ENCODE peak calls at places on chromosomes 11 and 22, in seven cellular contexts. F is SK-N-SH, Q is mucosa of descending colon, H is IMR-90, J is sigmoid colon, C is left ventricle myocardium inferior, W is cardiac muscle cell. V is an unnamed sample. For H3K4me1 and H3K36me3, the result is how much of the 10 kb centered on the place peaks cover.

GRCh38 chr22:49638788-49639187 is 188.9 kb downstream of the BRD1 start:
- DNase-seq in W (no peak), H (no peak), J (no peak), C (no peak), Q (no peak), F (no peak), V (no peak)

GRCh38 chr11:12121504-12121903 is 11.1 kb downstream of the MICAL2 start:
- DNase-seq in C (no peak), J (no peak), Q (no peak), W (no peak), H (no peak), F (no peak), V (no peak)

GRCh38 chr11:77068461-77069335 is 1.9 kb downstream of the CAPN5 start:
- DNase-seq in J (peak), H (no peak), F (no peak), W (no peak), C (no peak), Q (no peak), V (peak)

GRCh38 chr22:47148510-47148909 is 386.1 kb downstream of the TBC1D22A start:
- DNase-seq in C (no peak), Q (no peak), H (no peak), J (no peak), F (no peak), W (no peak), V (no peak)

GRCh38 chr11:87767615-87768014 is 407.6 kb downstream of the RAB38 start:
- DNase-seq in Q (no peak), F (no peak), H (no peak), J (no peak), W (no peak), C (no peak), V (no peak)

GRCh38 chr11:19526119-19526518 is 186.5 kb upstream of the NAV2 start:
- DNase-seq in H (no peak), W (peak), F (no peak), C (no peak), Q (no peak), J (no peak), V (no peak)

GRCh38 chr22:23580586-23581251 is 629 bp upstream of the IGLL1 start:
- DNase-seq in W (no peak), H (no peak), Q (no peak), F (no peak), J (no peak), C (no peak), V (no peak)

GRCh38 chr11:77047007-77047927 is 13.1 kb downstream of the B3GNT6 start:
- DNase-seq in C (peak), J (peak), W (peak), Q (peak), F (peak), H (peak), V (peak)

GRCh38 chr11:10443152-10443551 is 11.9 kb upstream of the AMPD3 start:
- DNase-seq in Q (no peak), J (no peak), H (peak), C (no peak), F (no peak), W (no peak), V (no peak)

GRCh38 chr11:12089473-12089872 is 20.9 kb upstream of the MICAL2 start:
- DNase-seq in H (peak), J (no peak), W (no peak), F (no peak), Q (no peak), C (no peak), V (no peak)

GRCh38 chr11:48074425-48075181 is 94.2 kb downstream of the PTPRJ start:
- DNase-seq in Q (no peak), W (no peak), C (no peak), H (no peak), F (no peak), J (no peak), V (no peak)

GRCh38 chr11:22898036-22898435 is 37.8 kb upstream of the CCDC179 start:
- DNase-seq in J (no peak), Q (no peak), C (no peak), W (no peak), F (no peak), H (no peak), V (no peak)

GRCh38 chr22:22604326-22605073 is 39.9 kb upstream of the GGTLC2 start:
- DNase-seq in Q (no peak), W (no peak), C (no peak), F (no peak), H (no peak), J (no peak), V (no peak)

GRCh38 chr11:112279901-112280267 is 19.2 kb upstream of the PLET1 start:
- DNase-seq in W (peak), C (peak), F (peak), J (peak), H (peak), Q (peak), V (peak)

GRCh38 chr22:30017375-30017774 is 62.9 kb upstream of the HORMAD2 start:
- DNase-seq in H (peak), C (no peak), J (no peak), W (no peak), F (no peak), Q (no peak), V (no peak)

GRCh38 chr11:96470521-96470920 is 80.7 kb downstream of the JRKL start:
- DNase-seq in J (no peak), W (no peak), Q (no peak), C (no peak), F (no peak), H (no peak), V (no peak)

GRCh38 chr22:24140357-24140756 is 40.9 kb upstream of the SUSD2 start:
- DNase-seq in W (no peak), C (no peak), F (no peak), H (peak), Q (no peak), J (no peak), V (no peak)

GRCh38 chr22:32311551-32312071 is 46.1 kb upstream of the RFPL3 start:
- DNase-seq in C (no peak), W (no peak), Q (no peak), J (no peak), F (no peak), H (no peak), V (no peak)

GRCh38 chr11:120489799-120490198 is 21.7 kb upstream of the GRIK4 start:
- DNase-seq in H (no peak), Q (no peak), J (no peak), W (no peak), C (no peak), F (no peak), V (no peak)

GRCh38 chr11:120494595-120494994 is 17.0 kb upstream of the GRIK4 start:
- DNase-seq in C (no peak), H (no peak), W (no peak), J (no peak), F (no peak), Q (no peak), V (no peak)

GRCh38 chr11:120492486-120492885 is 19.1 kb upstream of the GRIK4 start:
- DNase-seq in H (no peak), Q (no peak), C (no peak), W (no peak), F (no peak), J (no peak), V (no peak)
- H3K4me1 ChIP-seq in H (under half), Q (under half), C (under half), W (under half), F (under half), J (under half), V (under half)

GRCh38 chr11:1640076-1640946 is 10.7 kb downstream of the KRTAP5-5 start:
- DNase-seq in H (no peak), W (peak), Q (peak), F (peak), C (no peak), J (peak), V (no peak)
- TF ChIP-seq CTCF in H (peak), W (peak), Q (peak), F (peak), C (peak), J (peak), V (no peak)

GRCh38 chr11:68139395-68139794 is 18.2 kb upstream of the CHKA start:
- DNase-seq in W (no peak), H (no peak), F (no peak), J (no peak), C (no peak), Q (no peak), V (no peak)

GRCh38 chr11:68138256-68138655 is 17.1 kb upstream of the CHKA start:
- DNase-seq in Q (no peak), H (no peak), F (no peak), W (no peak), C (no peak), J (no peak), V (no peak)

GRCh38 chr11:68137833-68138232 is 16.6 kb upstream of the CHKA start:
- DNase-seq in J (peak), W (no peak), Q (peak), C (no peak), F (no peak), H (no peak), V (peak)

GRCh38 chr11:68135161-68135560 is 14.0 kb upstream of the CHKA start:
- DNase-seq in W (no peak), Q (no peak), F (no peak), H (no peak), C (no peak), J (peak), V (no peak)

DNA sequence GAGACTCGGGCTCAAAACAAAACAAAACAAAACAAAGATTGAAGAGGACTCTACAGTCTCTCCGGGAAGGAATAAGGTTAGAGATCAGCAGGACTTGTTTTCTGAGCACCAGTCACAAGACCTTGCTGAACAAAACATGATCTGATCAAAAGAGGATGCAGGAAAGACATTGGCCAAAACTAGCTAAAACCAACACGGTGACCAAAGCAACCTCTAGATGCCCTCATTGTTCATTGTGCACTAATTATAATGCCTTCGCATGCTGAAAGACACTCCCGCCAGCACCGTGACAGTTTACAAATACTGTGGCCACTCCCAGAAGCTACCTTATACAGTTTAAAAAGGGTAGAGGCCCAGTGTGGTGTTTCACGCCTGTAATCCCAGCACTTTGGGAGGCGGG is 15.7 kb upstream of the CHKA start:
- DNase-seq in W (no peak), F (no peak), J (no peak), H (no peak), Q (peak), C (no peak), V (peak)
- H3K36me3 ChIP-seq in W (under half), F (under half), J (under half), H (under half), Q (under half), C (under half), V (under half)

GRCh38 chr22:28031383-28031922 is 112.4 kb upstream of the PITPNB start:
- DNase-seq in C (no peak), Q (no peak), W (no peak), J (no peak), H (no peak), F (no peak), V (no peak)
- H3K4me1 ChIP-seq in C (half or more), Q (under half), W (half or more), J (under half), H (under half), F (under half), V (under half)

DNA sequence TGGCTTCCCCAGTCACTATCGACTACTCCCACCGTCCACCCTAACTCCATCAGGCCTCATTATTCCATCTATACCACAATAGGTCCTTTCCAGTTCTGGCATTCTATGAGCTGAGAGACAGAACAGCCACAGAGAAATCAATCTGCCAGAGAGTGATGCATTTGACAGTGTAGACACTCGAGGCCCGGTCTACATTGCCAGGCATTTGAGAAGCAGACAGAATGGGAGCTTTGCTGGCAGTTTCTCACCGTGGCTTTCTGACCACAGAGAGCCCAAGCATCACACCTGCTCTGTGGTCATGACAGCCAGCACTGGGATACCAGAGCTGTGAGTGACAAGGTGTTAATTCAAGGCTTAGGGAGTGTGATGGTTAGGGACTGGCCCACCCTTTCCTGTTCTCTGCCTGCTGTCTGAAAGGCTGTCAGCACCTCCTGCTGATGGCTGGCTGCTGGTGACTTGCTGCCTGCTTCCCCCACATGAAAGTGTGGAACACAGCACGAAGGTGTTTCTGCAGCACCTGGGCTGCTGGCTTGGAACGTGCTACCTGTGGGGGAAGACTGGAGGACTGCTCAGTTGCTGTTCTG is 137.8 kb downstream of the KIRREL3 start:
- DNase-seq in J (no peak), Q (no peak), C (no peak), F (no peak), H (no peak), W (no peak), V (no peak)
- TF ChIP-seq CTCF in J (no peak), Q (no peak), C (no peak), F (no peak), H (no peak), W (no peak), V (no peak)

GRCh38 chr11:18277560-18278271 is 11.7 kb downstream of the SAA1 start:
- DNase-seq in H (peak), F (no peak), C (no peak), W (peak), Q (peak), J (no peak), V (no peak)

GRCh38 chr11:18282626-18283025 is 16.6 kb downstream of the SAA1 start:
- DNase-seq in J (no peak), C (no peak), F (no peak), Q (no peak), H (no peak), W (no peak), V (no peak)

GRCh38 chr11:18285841-18286240 is 19.8 kb downstream of the SAA1 start:
- DNase-seq in Q (no peak), F (no peak), H (peak), C (no peak), W (no peak), J (no peak), V (no peak)

DNA sequence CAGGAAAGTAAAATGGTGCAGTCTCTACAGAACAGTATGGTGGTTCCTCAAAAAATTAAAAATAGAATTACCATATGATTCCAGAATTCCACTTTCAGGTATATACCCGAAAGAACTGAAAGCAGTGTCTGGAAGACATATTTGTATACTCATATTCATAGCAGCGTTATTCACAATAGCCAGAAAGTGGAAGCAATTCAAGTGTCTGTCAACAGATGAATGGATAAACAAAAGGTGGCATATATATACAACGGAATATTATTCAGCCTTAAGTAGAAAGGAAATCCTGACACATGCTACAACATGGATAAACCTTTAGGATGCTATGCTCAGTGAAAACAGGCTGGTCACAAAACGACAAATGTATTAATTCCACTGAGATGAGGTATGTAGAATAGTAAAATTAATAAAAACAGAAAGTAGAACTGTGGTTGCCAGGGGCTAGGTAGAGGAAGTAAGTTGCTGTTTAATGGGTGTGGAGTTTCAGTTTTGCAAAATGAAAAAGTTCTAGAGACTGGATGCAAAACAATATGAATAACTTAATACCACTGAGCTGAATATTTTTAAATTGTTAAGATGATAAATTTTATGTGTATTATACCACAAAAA is 14.5 kb downstream of the SAA1 start:
- DNase-seq in C (no peak), W (no peak), H (no peak), J (no peak), Q (no peak), F (no peak), V (no peak)
- H3K36me3 ChIP-seq in C (half or more), W (under half), H (under half), J (under half), Q (under half), F (half or more), V (under half)

GRCh38 chr22:36337365-36338130 is 50.2 kb downstream of the MYH9 start:
- DNase-seq in Q (no peak), J (no peak), C (no peak), F (no peak), H (no peak), W (no peak), V (no peak)

GRCh38 chr22:36334838-36335603 is 52.7 kb downstream of the MYH9 start:
- DNase-seq in Q (no peak), W (peak), F (no peak), H (peak), J (peak), C (no peak), V (no peak)

GRCh38 chr22:36335621-36336020 is 52.1 kb downstream of the MYH9 start:
- DNase-seq in F (no peak), C (no peak), W (no peak), J (no peak), Q (no peak), H (no peak), V (no peak)

GRCh38 chr22:36334081-36334831 is 53.5 kb downstream of the MYH9 start:
- DNase-seq in Q (no peak), H (no peak), J (peak), F (no peak), C (peak), W (no peak), V (no peak)

GRCh38 chr22:36336246-36337182 is 51.3 kb downstream of the MYH9 start:
- DNase-seq in H (no peak), C (no peak), W (no peak), F (no peak), Q (no peak), J (no peak), V (no peak)
- H3K4me1 ChIP-seq in H (half or more), C (half or more), W (under half), F (half or more), Q (half or more), J (half or more), V (under half)

GRCh38 chr22:44003776-44004460 is 20.2 kb upstream of the PARVB start:
- DNase-seq in W (no peak), Q (no peak), C (no peak), J (no peak), H (no peak), F (no peak), V (no peak)
- TF ChIP-seq CTCF in W (peak), Q (no peak), C (peak), J (no peak), H (peak), F (no peak), V (no peak)